ENCODE peak calls at places on chromosomes 3 and 15, in five cellular contexts. One of them, this sample, is unnamed.

GRCh38 chr15:41746802-41747201 is 27.5 kb upstream of the MAPKBP1 start:
- DNase-seq in NCI-H1092: no peak
- DNase-seq in activated naive CD4-positive, alpha-beta T cell treated with anti-CD3 and anti-CD28 coated beads, Interleukin-2, amount 10 ng/mL, durations not matched to agents 7 days and 5 days: no peak
- DNase-seq in right atrium auricular region: no peak
- DNase-seq in AG20443: peak
- DNase-seq in this sample: no peak

GRCh38 chr3:185724761-185725160 is 100.1 kb downstream of the IGF2BP2 start:
- DNase-seq in right atrium auricular region: no peak
- DNase-seq in NCI-H1092: no peak
- DNase-seq in AG20443: no peak
- DNase-seq in activated naive CD4-positive, alpha-beta T cell treated with anti-CD3 and anti-CD28 coated beads, Interleukin-2, amount 10 ng/mL, durations not matched to agents 7 days and 5 days: no peak
- DNase-seq in this sample: no peak

GRCh38 chr3:426056-426455 is 229.5 kb downstream of the CHL1 start:
- DNase-seq in NCI-H1092: no peak
- DNase-seq in AG20443: no peak
- DNase-seq in right atrium auricular region: no peak
- DNase-seq in activated naive CD4-positive, alpha-beta T cell treated with anti-CD3 and anti-CD28 coated beads, Interleukin-2, amount 10 ng/mL, durations not matched to agents 7 days and 5 days: no peak
- DNase-seq in this sample: no peak

GRCh38 chr15:29134641-29135071 is 135.0 kb downstream of the NSMCE3 start:
- DNase-seq in activated naive CD4-positive, alpha-beta T cell treated with anti-CD3 and anti-CD28 coated beads, Interleukin-2, amount 10 ng/mL, durations not matched to agents 7 days and 5 days: no peak
- DNase-seq in NCI-H1092: no peak
- DNase-seq in right atrium auricular region: no peak
- DNase-seq in AG20443: no peak
- DNase-seq in this sample: no peak

GRCh38 chr3:149332227-149332765 is 1.1 kb downstream of the TM4SF18 start:
- DNase-seq in activated naive CD4-positive, alpha-beta T cell treated with anti-CD3 and anti-CD28 coated beads, Interleukin-2, amount 10 ng/mL, durations not matched to agents 7 days and 5 days: no peak
- DNase-seq in AG20443: no peak
- DNase-seq in NCI-H1092: no peak
- DNase-seq in right atrium auricular region: no peak
- DNase-seq in this sample: no peak

GRCh38 chr15:70324001-70324974 is 226.6 kb upstream of the TLE3 start:
- DNase-seq in AG20443: peak
- DNase-seq in activated naive CD4-positive, alpha-beta T cell treated with anti-CD3 and anti-CD28 coated beads, Interleukin-2, amount 10 ng/mL, durations not matched to agents 7 days and 5 days: no peak
- DNase-seq in NCI-H1092: no peak
- DNase-seq in right atrium auricular region: peak
- DNase-seq in this sample: peak

GRCh38 chr3:115648559-115648958 is 25.2 kb downstream of the GAP43 start:
- DNase-seq in NCI-H1092: no peak
- DNase-seq in right atrium auricular region: no peak
- DNase-seq in activated naive CD4-positive, alpha-beta T cell treated with anti-CD3 and anti-CD28 coated beads, Interleukin-2, amount 10 ng/mL, durations not matched to agents 7 days and 5 days: no peak
- DNase-seq in AG20443: no peak
- DNase-seq in this sample: no peak

GRCh38 chr3:99172736-99173657 is 271.5 kb upstream of the DCBLD2 start:
- DNase-seq in NCI-H1092: peak
- DNase-seq in right atrium auricular region: no peak
- DNase-seq in activated naive CD4-positive, alpha-beta T cell treated with anti-CD3 and anti-CD28 coated beads, Interleukin-2, amount 10 ng/mL, durations not matched to agents 7 days and 5 days: peak
- DNase-seq in AG20443: peak
- DNase-seq in this sample: no peak

GRCh38 chr15:90934949-90935751 is at the start of gene UNC45A:
- DNase-seq in NCI-H1092: peak
- DNase-seq in activated naive CD4-positive, alpha-beta T cell treated with anti-CD3 and anti-CD28 coated beads, Interleukin-2, amount 10 ng/mL, durations not matched to agents 7 days and 5 days: peak
- DNase-seq in right atrium auricular region: peak
- DNase-seq in AG20443: peak
- DNase-seq in this sample: peak

GRCh38 chr3:16388850-16389411 is 123.9 kb downstream of the OXNAD1 start:
- DNase-seq in right atrium auricular region: no peak
- DNase-seq in AG20443: peak
- DNase-seq in activated naive CD4-positive, alpha-beta T cell treated with anti-CD3 and anti-CD28 coated beads, Interleukin-2, amount 10 ng/mL, durations not matched to agents 7 days and 5 days: no peak
- DNase-seq in NCI-H1092: no peak
- DNase-seq in this sample: no peak

GRCh38 chr3:3085782-3086181 is 24.4 kb downstream of the IL5RA start:
- DNase-seq in AG20443: no peak
- DNase-seq in right atrium auricular region: no peak
- DNase-seq in NCI-H1092: no peak
- DNase-seq in activated naive CD4-positive, alpha-beta T cell treated with anti-CD3 and anti-CD28 coated beads, Interleukin-2, amount 10 ng/mL, durations not matched to agents 7 days and 5 days: no peak
- DNase-seq in this sample: no peak

GRCh38 chr15:56019819-56020218 is 26.4 kb upstream of the NEDD4 start:
- DNase-seq in AG20443: no peak
- DNase-seq in activated naive CD4-positive, alpha-beta T cell treated with anti-CD3 and anti-CD28 coated beads, Interleukin-2, amount 10 ng/mL, durations not matched to agents 7 days and 5 days: no peak
- DNase-seq in right atrium auricular region: no peak
- DNase-seq in NCI-H1092: no peak
- DNase-seq in this sample: no peak

GRCh38 chr15:97446138-97446537 is 514.4 kb upstream of the ARRDC4 start:
- DNase-seq in NCI-H1092: no peak
- DNase-seq in AG20443: no peak
- DNase-seq in activated naive CD4-positive, alpha-beta T cell treated with anti-CD3 and anti-CD28 coated beads, Interleukin-2, amount 10 ng/mL, durations not matched to agents 7 days and 5 days: no peak
- DNase-seq in right atrium auricular region: no peak
- DNase-seq in this sample: no peak

GRCh38 chr3:53137835-53138446 is 7.7 kb upstream of the RFT1 start:
- DNase-seq in activated naive CD4-positive, alpha-beta T cell treated with anti-CD3 and anti-CD28 coated beads, Interleukin-2, amount 10 ng/mL, durations not matched to agents 7 days and 5 days: no peak
- DNase-seq in right atrium auricular region: no peak
- DNase-seq in NCI-H1092: no peak
- DNase-seq in AG20443: no peak
- DNase-seq in this sample: no peak

GRCh38 chr15:46126581-46126980 is 491.8 kb downstream of the SQOR start:
- DNase-seq in activated naive CD4-positive, alpha-beta T cell treated with anti-CD3 and anti-CD28 coated beads, Interleukin-2, amount 10 ng/mL, durations not matched to agents 7 days and 5 days: no peak
- DNase-seq in NCI-H1092: no peak
- DNase-seq in right atrium auricular region: no peak
- DNase-seq in AG20443: no peak
- DNase-seq in this sample: no peak